ENCODE peak calls at places on chromosomes 16 and 17, in eight cellular contexts. One of them, this sample, is unnamed.

GRCh38 chr17:56681561-56682266 is 88.2 kb downstream of the NOG start:
- DNase-seq in endothelial cell: no peak
- DNase-seq in stimulated activated CD4-positive, alpha-beta T cell treated with anti-CD3 and anti-CD28 coated beads, Interleukin-1b, Interleukin-23, amount 100 ng/mL, for 24 hours: no peak
- DNase-seq in central memory CD4-positive, alpha-beta T cell: no peak
- DNase-seq in GM13976: no peak
- DNase-seq in dermis blood vessel endothelial cell: peak
- DNase-seq in AG08395: peak
- DNase-seq in NCI-H774: no peak
- DNase-seq in this sample: no peak

GRCh38 chr17:49848019-49848473 is at the start of gene TAC4:
- DNase-seq in NCI-H774: no peak
- DNase-seq in GM13976: no peak
- DNase-seq in central memory CD4-positive, alpha-beta T cell: no peak
- DNase-seq in dermis blood vessel endothelial cell: no peak
- DNase-seq in AG08395: no peak
- DNase-seq in stimulated activated CD4-positive, alpha-beta T cell treated with anti-CD3 and anti-CD28 coated beads, Interleukin-1b, Interleukin-23, amount 100 ng/mL, for 24 hours: no peak
- DNase-seq in endothelial cell: no peak
- DNase-seq in this sample: peak

GRCh38 chr17:2303278-2304188 is at the start of the genes SMG6 and SRR:
- DNase-seq in AG08395: peak
- DNase-seq in central memory CD4-positive, alpha-beta T cell: peak
- DNase-seq in endothelial cell: peak
- DNase-seq in GM13976: peak
- DNase-seq in stimulated activated CD4-positive, alpha-beta T cell treated with anti-CD3 and anti-CD28 coated beads, Interleukin-1b, Interleukin-23, amount 100 ng/mL, for 24 hours: peak
- DNase-seq in NCI-H774: peak
- DNase-seq in dermis blood vessel endothelial cell: peak
- DNase-seq in this sample: peak

GRCh38 chr17:5241861-5242671 is 7.4 kb upstream of the SCIMP start:
- DNase-seq in stimulated activated CD4-positive, alpha-beta T cell treated with anti-CD3 and anti-CD28 coated beads, Interleukin-1b, Interleukin-23, amount 100 ng/mL, for 24 hours: no peak
- DNase-seq in central memory CD4-positive, alpha-beta T cell: peak
- DNase-seq in NCI-H774: no peak
- DNase-seq in AG08395: no peak
- DNase-seq in GM13976: no peak
- DNase-seq in endothelial cell: no peak
- DNase-seq in dermis blood vessel endothelial cell: no peak
- DNase-seq in this sample: no peak

GRCh38 chr17:45221081-45221996 is at the start of gene FMNL1:
- DNase-seq in central memory CD4-positive, alpha-beta T cell: peak
- DNase-seq in endothelial cell: no peak
- DNase-seq in NCI-H774: no peak
- DNase-seq in GM13976: peak
- DNase-seq in dermis blood vessel endothelial cell: no peak
- DNase-seq in stimulated activated CD4-positive, alpha-beta T cell treated with anti-CD3 and anti-CD28 coated beads, Interleukin-1b, Interleukin-23, amount 100 ng/mL, for 24 hours: no peak
- DNase-seq in AG08395: no peak
- DNase-seq in this sample: no peak

GRCh38 chr17:81256616-81257015 is 17.5 kb downstream of the NDUFAF8 start:
- DNase-seq in endothelial cell: no peak
- DNase-seq in dermis blood vessel endothelial cell: peak
- DNase-seq in NCI-H774: no peak
- DNase-seq in AG08395: peak
- DNase-seq in stimulated activated CD4-positive, alpha-beta T cell treated with anti-CD3 and anti-CD28 coated beads, Interleukin-1b, Interleukin-23, amount 100 ng/mL, for 24 hours: no peak
- DNase-seq in central memory CD4-positive, alpha-beta T cell: no peak
- DNase-seq in GM13976: no peak
- DNase-seq in this sample: no peak

GRCh38 chr16:4361033-4361943 is 10.2 kb upstream of the PAM16 start:
- DNase-seq in dermis blood vessel endothelial cell: no peak
- DNase-seq in endothelial cell: no peak
- DNase-seq in stimulated activated CD4-positive, alpha-beta T cell treated with anti-CD3 and anti-CD28 coated beads, Interleukin-1b, Interleukin-23, amount 100 ng/mL, for 24 hours: no peak
- DNase-seq in GM13976: no peak
- DNase-seq in central memory CD4-positive, alpha-beta T cell: no peak
- DNase-seq in NCI-H774: no peak
- DNase-seq in AG08395: no peak
- DNase-seq in this sample: no peak

GRCh38 chr16:87762071-87762571 is 3.7 kb downstream of the KLHDC4 start:
- DNase-seq in AG08395: no peak
- DNase-seq in central memory CD4-positive, alpha-beta T cell: no peak
- DNase-seq in NCI-H774: no peak
- DNase-seq in endothelial cell: no peak
- DNase-seq in dermis blood vessel endothelial cell: no peak
- DNase-seq in GM13976: no peak
- DNase-seq in stimulated activated CD4-positive, alpha-beta T cell treated with anti-CD3 and anti-CD28 coated beads, Interleukin-1b, Interleukin-23, amount 100 ng/mL, for 24 hours: no peak
- DNase-seq in this sample: no peak

GRCh38 chr16:1645914-1646525 is 32.1 kb upstream of the JPT2 start:
- DNase-seq in AG08395: peak
- DNase-seq in endothelial cell: no peak
- DNase-seq in stimulated activated CD4-positive, alpha-beta T cell treated with anti-CD3 and anti-CD28 coated beads, Interleukin-1b, Interleukin-23, amount 100 ng/mL, for 24 hours: peak
- DNase-seq in central memory CD4-positive, alpha-beta T cell: no peak
- DNase-seq in GM13976: no peak
- DNase-seq in NCI-H774: no peak
- DNase-seq in dermis blood vessel endothelial cell: no peak
- DNase-seq in this sample: no peak

GRCh38 chr17:32323046-32323445 is 18.9 kb downstream of the C17orf75 start:
- DNase-seq in dermis blood vessel endothelial cell: no peak
- DNase-seq in stimulated activated CD4-positive, alpha-beta T cell treated with anti-CD3 and anti-CD28 coated beads, Interleukin-1b, Interleukin-23, amount 100 ng/mL, for 24 hours: no peak
- DNase-seq in endothelial cell: no peak
- DNase-seq in NCI-H774: no peak
- DNase-seq in central memory CD4-positive, alpha-beta T cell: no peak
- DNase-seq in GM13976: peak
- DNase-seq in AG08395: no peak
- DNase-seq in this sample: no peak

GRCh38 chr17:4221163-4221562 is 42.6 kb downstream of the ANKFY1 start:
- DNase-seq in central memory CD4-positive, alpha-beta T cell: no peak
- DNase-seq in stimulated activated CD4-positive, alpha-beta T cell treated with anti-CD3 and anti-CD28 coated beads, Interleukin-1b, Interleukin-23, amount 100 ng/mL, for 24 hours: no peak
- DNase-seq in endothelial cell: no peak
- DNase-seq in GM13976: no peak
- DNase-seq in NCI-H774: no peak
- DNase-seq in AG08395: no peak
- DNase-seq in dermis blood vessel endothelial cell: no peak
- DNase-seq in this sample: no peak

GRCh38 chr17:78322858-78323455 is 36.9 kb downstream of the SOCS3 start:
- DNase-seq in central memory CD4-positive, alpha-beta T cell: no peak
- DNase-seq in AG08395: peak
- DNase-seq in NCI-H774: no peak
- DNase-seq in GM13976: no peak
- DNase-seq in stimulated activated CD4-positive, alpha-beta T cell treated with anti-CD3 and anti-CD28 coated beads, Interleukin-1b, Interleukin-23, amount 100 ng/mL, for 24 hours: no peak
- DNase-seq in endothelial cell: no peak
- DNase-seq in dermis blood vessel endothelial cell: peak
- DNase-seq in this sample: no peak

GRCh38 chr16:90005956-90006663 is 13.1 kb downstream of the DBNDD1 start:
- DNase-seq in NCI-H774: no peak
- DNase-seq in endothelial cell: no peak
- DNase-seq in stimulated activated CD4-positive, alpha-beta T cell treated with anti-CD3 and anti-CD28 coated beads, Interleukin-1b, Interleukin-23, amount 100 ng/mL, for 24 hours: no peak
- DNase-seq in AG08395: no peak
- DNase-seq in GM13976: no peak
- DNase-seq in dermis blood vessel endothelial cell: no peak
- DNase-seq in central memory CD4-positive, alpha-beta T cell: no peak
- DNase-seq in this sample: peak

GRCh38 chr16:66480265-66481080 is 53.4 kb downstream of the BEAN1 start:
- DNase-seq in NCI-H774: no peak
- DNase-seq in GM13976: no peak
- DNase-seq in AG08395: no peak
- DNase-seq in endothelial cell: no peak
- DNase-seq in dermis blood vessel endothelial cell: no peak
- DNase-seq in central memory CD4-positive, alpha-beta T cell: no peak
- DNase-seq in stimulated activated CD4-positive, alpha-beta T cell treated with anti-CD3 and anti-CD28 coated beads, Interleukin-1b, Interleukin-23, amount 100 ng/mL, for 24 hours: no peak
- DNase-seq in this sample: no peak

This sample was measured in H7.